ENCODE peak calls at places on chromosome 18, in seven cellular contexts. A, Q, D, Z, H, O and C are unnamed samples.

GRCh38 chr18:25126751-25127150 is 225.2 kb downstream of the ZNF521 start:
- DNase-seq in O (no peak), Z (no peak), Q (no peak), A (no peak), D (no peak), H (no peak), C (no peak)

GRCh38 chr18:59767732-59768131 is 70.5 kb upstream of the CCBE1 start:
- DNase-seq in Z (no peak), O (no peak), H (no peak), Q (no peak), A (no peak), D (no peak), C (no peak)

GRCh38 chr18:67266591-67267237 is 249.8 kb downstream of the DSEL start:
- DNase-seq in H (no peak), A (no peak), Q (no peak), Z (no peak), D (no peak), O (no peak), C (no peak)

GRCh38 chr18:34280653-34281052 is 55.9 kb upstream of the NOL4 start:
- DNase-seq in Q (no peak), A (no peak), D (no peak), O (no peak), H (no peak), Z (no peak), C (no peak)

GRCh38 chr18:3350566-3351527 is 88.9 kb downstream of the MYL12B start:
- DNase-seq in Q (no peak), A (peak; percentile 60), O (no peak), Z (no peak), D (no peak), H (no peak), C (peak; percentile 42)

GRCh38 chr18:31723998-31724711 is 36.5 kb downstream of the SLC25A52 start:
- DNase-seq in O (peak; percentile 58), Q (no peak), H (no peak), Z (no peak), D (no peak), A (no peak), C (no peak)

GRCh38 chr18:6203791-6204190 is 210.9 kb downstream of the L3MBTL4 start:
- DNase-seq in H (no peak), O (no peak), Q (no peak), A (no peak), D (no peak), Z (no peak), C (no peak)

GRCh38 chr18:57438669-57439616 is 3.8 kb downstream of the ONECUT2 start:
- DNase-seq in O (peak; percentile 76), H (no peak), A (no peak), Z (no peak), Q (no peak), D (no peak), C (no peak)

GRCh38 chr18:79246309-79247108 is 149.2 kb upstream of the NFATC1 start:
- DNase-seq in A (peak; percentile 83), Q (peak; percentile 36), D (peak; percentile 30), O (peak; percentile 89), Z (peak; percentile 67), H (peak; percentile 89), C (peak; percentile 89)

GRCh38 chr18:74840492-74841167 is 243.0 kb downstream of the ZNF407 start:
- DNase-seq in Q (peak; percentile 78), D (no peak), H (no peak), A (no peak), O (no peak), Z (no peak), C (no peak)

GRCh38 chr18:46253498-46253897 is 149.3 kb downstream of the HAUS1 start:
- DNase-seq in O (no peak), A (no peak), D (no peak), H (no peak), Z (no peak), Q (no peak), C (no peak)
- TF ChIP-seq JUND in O (no peak), A (no peak), D (no peak), H (no peak), Z (no peak), Q (no peak), C (no peak)

DNA sequence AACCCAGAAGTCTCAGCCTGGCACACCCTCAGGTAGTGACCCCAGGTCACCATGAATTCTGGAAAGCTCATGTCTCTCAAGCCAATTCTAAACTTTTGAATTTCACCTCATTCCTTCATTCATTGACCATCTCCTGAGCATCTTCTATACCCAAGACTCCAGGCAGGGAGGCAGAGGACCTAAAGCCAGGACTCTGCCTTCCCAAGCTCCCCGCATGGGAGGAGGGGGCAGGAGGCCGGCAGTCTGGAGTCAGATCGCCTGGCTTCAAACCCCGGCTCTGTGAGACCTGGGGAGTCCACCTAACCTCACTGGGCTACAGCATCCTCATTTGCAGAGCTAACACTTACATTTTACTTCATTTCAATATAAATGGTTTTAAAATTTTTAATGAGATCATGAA is 59.0 kb downstream of the SMAD7 start:
- DNase-seq in A (no peak), Q (no peak), Z (no peak), D (no peak), O (no peak), H (no peak), C (no peak)
- TF ChIP-seq JUND in A (no peak), Q (no peak), Z (no peak), D (no peak), O (no peak), H (no peak), C (no peak)

DNA sequence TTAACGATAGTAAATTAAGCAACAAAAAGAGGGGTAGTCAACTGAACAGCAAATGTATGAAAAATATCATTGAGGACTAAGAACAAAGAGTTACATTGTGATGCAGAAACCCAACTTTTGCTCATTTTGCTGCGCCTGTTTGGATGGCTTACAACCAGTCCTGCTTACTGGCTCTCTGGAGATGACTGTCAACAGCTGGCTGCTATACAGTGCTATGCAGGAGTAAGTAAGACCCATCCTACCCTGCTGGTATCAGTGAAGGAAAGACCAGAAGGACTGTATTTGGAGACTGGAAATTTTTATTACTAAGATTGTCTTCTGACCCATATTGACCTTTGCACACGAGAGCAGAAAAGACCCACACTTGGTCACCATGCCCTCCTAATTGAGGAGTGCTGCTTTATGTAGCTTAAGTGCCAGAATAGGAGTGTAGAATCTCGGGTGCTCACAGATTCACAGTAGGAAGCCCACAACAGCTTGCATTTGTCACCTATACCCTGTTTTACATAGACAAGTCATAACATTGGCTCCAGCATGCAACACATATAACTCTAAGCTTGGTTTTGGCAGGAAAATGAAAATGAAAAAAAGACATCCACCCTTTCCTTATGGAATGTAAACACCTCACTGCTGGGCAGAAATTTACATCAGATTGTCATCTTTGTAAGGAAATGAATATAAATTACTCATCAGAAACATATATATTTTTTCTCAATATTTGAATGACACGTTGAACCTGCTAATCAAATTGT is 1915.1 kb upstream of the CELF4 start:
- DNase-seq in D (no peak), Q (no peak), O (no peak), H (no peak), A (no peak), Z (no peak), C (no peak)
- TF ChIP-seq JUND in D (no peak), Q (no peak), O (no peak), H (no peak), A (no peak), Z (no peak), C (no peak)

GRCh38 chr18:10449396-10449795 is 5.0 kb upstream of the APCDD1 start:
- DNase-seq in D (no peak), O (no peak), H (no peak), Q (no peak), A (no peak), Z (no peak), C (no peak)

GRCh38 chr18:10453261-10453884 is 1.1 kb upstream of the APCDD1 start:
- DNase-seq in O (no peak), Q (no peak), D (no peak), A (no peak), H (peak; percentile 59), Z (no peak), C (no peak)

GRCh38 chr18:10454800-10455550 is 540 bp downstream of the APCDD1 start:
- DNase-seq in H (peak; percentile 67), Q (no peak), O (no peak), A (no peak), D (no peak), Z (no peak), C (peak; percentile 23)

GRCh38 chr18:10453885-10454772 is at the start of gene APCDD1:
- DNase-seq in Q (peak; percentile 21), D (no peak), A (no peak), O (peak; percentile 88), Z (peak; percentile 20), H (peak; percentile 75), C (peak; percentile 39)

GRCh38 chr18:10450986-10451385 is 3.4 kb upstream of the APCDD1 start:
- DNase-seq in D (no peak), O (no peak), Z (no peak), H (no peak), A (no peak), Q (no peak), C (no peak)
- TF ChIP-seq JUND in D (no peak), O (no peak), Z (no peak), H (no peak), A (no peak), Q (no peak), C (no peak)